ENCODE peak calls at places on chromosomes 16 and 17, in six cellular contexts. One of them, this sample, is unnamed.

GRCh38 chr17:68993112-68993511 is 37.9 kb upstream of the ABCA8 start:
- DNase-seq in left lung: no peak
- DNase-seq in right lobe of liver: no peak
- DNase-seq in lung: no peak
- DNase-seq in endothelial cell: no peak
- DNase-seq in mucosa of descending colon: no peak
- DNase-seq in this sample: no peak

GRCh38 chr16:77905356-77905920 is 116.9 kb upstream of the CLEC3A start:
- DNase-seq in mucosa of descending colon: no peak
- DNase-seq in lung: no peak
- DNase-seq in right lobe of liver: no peak
- DNase-seq in left lung: no peak
- DNase-seq in endothelial cell: no peak
- DNase-seq in this sample: no peak

GRCh38 chr17:76872221-76872873 is 4.1 kb downstream of the MGAT5B start:
- DNase-seq in mucosa of descending colon: no peak
- DNase-seq in lung: no peak
- DNase-seq in endothelial cell: no peak
- DNase-seq in left lung: no peak
- DNase-seq in right lobe of liver: no peak
- DNase-seq in this sample: no peak

GRCh38 chr16:49857423-49858181 is 1.7 kb upstream of the ZNF423 start:
- DNase-seq in lung: peak
- DNase-seq in left lung: peak
- DNase-seq in mucosa of descending colon: peak
- DNase-seq in endothelial cell: peak
- DNase-seq in right lobe of liver: peak
- DNase-seq in this sample: no peak

GRCh38 chr17:82737981-82738877 is 2.8 kb downstream of the FN3K start:
- DNase-seq in lung: peak
- DNase-seq in endothelial cell: no peak
- DNase-seq in left lung: peak
- DNase-seq in right lobe of liver: peak
- DNase-seq in mucosa of descending colon: peak
- DNase-seq in this sample: no peak

GRCh38 chr17:82922646-82923045 is 82.8 kb upstream of the ZNF750 start:
- DNase-seq in lung: no peak
- DNase-seq in right lobe of liver: peak
- DNase-seq in endothelial cell: no peak
- DNase-seq in mucosa of descending colon: peak
- DNase-seq in left lung: peak
- DNase-seq in this sample: no peak

GRCh38 chr16:19858006-19858653 is 26.5 kb downstream of the GPRC5B start:
- DNase-seq in mucosa of descending colon: no peak
- DNase-seq in left lung: no peak
- DNase-seq in endothelial cell: no peak
- DNase-seq in lung: no peak
- DNase-seq in right lobe of liver: no peak
- DNase-seq in this sample: no peak

GRCh38 chr16:87681990-87682570 is 79.8 kb downstream of the JPH3 start:
- DNase-seq in mucosa of descending colon: no peak
- DNase-seq in right lobe of liver: no peak
- DNase-seq in left lung: no peak
- DNase-seq in endothelial cell: no peak
- DNase-seq in lung: no peak
- DNase-seq in this sample: no peak

GRCh38 chr16:31404353-31405064 is 11.4 kb downstream of the ITGAD start:
- DNase-seq in right lobe of liver: no peak
- DNase-seq in endothelial cell: no peak
- DNase-seq in mucosa of descending colon: no peak
- DNase-seq in lung: no peak
- DNase-seq in left lung: no peak
- DNase-seq in this sample: no peak

GRCh38 chr17:82105882-82106696 is 8.1 kb upstream of the FASN start:
- DNase-seq in lung: peak
- DNase-seq in endothelial cell: peak
- DNase-seq in mucosa of descending colon: peak
- DNase-seq in left lung: peak
- DNase-seq in right lobe of liver: peak
- DNase-seq in this sample: no peak

GRCh38 chr16:4263504-4264436 is 9.1 kb downstream of the TFAP4 start:
- DNase-seq in endothelial cell: peak
- DNase-seq in mucosa of descending colon: peak
- DNase-seq in left lung: peak
- DNase-seq in right lobe of liver: peak
- DNase-seq in lung: peak
- DNase-seq in this sample: peak

GRCh38 chr17:83116311-83116771 is 36.9 kb downstream of the METRNL start:
- DNase-seq in right lobe of liver: no peak
- DNase-seq in endothelial cell: no peak
- DNase-seq in left lung: peak
- DNase-seq in mucosa of descending colon: peak
- DNase-seq in lung: no peak
- DNase-seq in this sample: no peak

GRCh38 chr16:87207509-87207908 is 109.7 kb downstream of the C16orf95 start:
- DNase-seq in right lobe of liver: no peak
- DNase-seq in mucosa of descending colon: no peak
- DNase-seq in lung: no peak
- DNase-seq in left lung: no peak
- DNase-seq in endothelial cell: no peak
- DNase-seq in this sample: no peak

GRCh38 chr16:64035337-64035736 is 1086.5 kb downstream of the CDH11 start:
- DNase-seq in endothelial cell: no peak
- DNase-seq in lung: no peak
- DNase-seq in right lobe of liver: no peak
- DNase-seq in left lung: no peak
- DNase-seq in mucosa of descending colon: no peak
- DNase-seq in this sample: no peak

GRCh38 chr17:81512560-81512983 is at the start of gene ACTG1:
- DNase-seq in endothelial cell: peak
- DNase-seq in right lobe of liver: peak
- DNase-seq in mucosa of descending colon: peak
- DNase-seq in left lung: peak
- DNase-seq in lung: peak
- DNase-seq in this sample: peak

GRCh38 chr17:2040942-2041560 is 771 bp upstream of the OVCA2 start:
- DNase-seq in right lobe of liver: no peak
- DNase-seq in mucosa of descending colon: no peak
- DNase-seq in endothelial cell: no peak
- DNase-seq in left lung: no peak
- DNase-seq in lung: no peak
- DNase-seq in this sample: no peak

GRCh38 chr16:30131869-30132475 is 9.0 kb upstream of the MAPK3 start:
- DNase-seq in mucosa of descending colon: no peak
- DNase-seq in endothelial cell: no peak
- DNase-seq in left lung: no peak
- DNase-seq in right lobe of liver: no peak
- DNase-seq in lung: no peak
- DNase-seq in this sample: no peak

GRCh38 chr17:82449883-82450356 is 632 bp downstream of the CYBC1 start:
- DNase-seq in endothelial cell: no peak
- DNase-seq in lung: no peak
- DNase-seq in right lobe of liver: no peak
- DNase-seq in mucosa of descending colon: peak
- DNase-seq in left lung: no peak
- DNase-seq in this sample: no peak

GRCh38 chr17:28093999-28094716 is 51.7 kb downstream of the NLK start:
- DNase-seq in endothelial cell: no peak
- DNase-seq in lung: no peak
- DNase-seq in left lung: no peak
- DNase-seq in mucosa of descending colon: no peak
- DNase-seq in right lobe of liver: no peak
- DNase-seq in this sample: no peak

GRCh38 chr16:22388101-22388644 is 13.8 kb upstream of the CDR2 start:
- DNase-seq in right lobe of liver: no peak
- DNase-seq in mucosa of descending colon: no peak
- DNase-seq in left lung: no peak
- DNase-seq in endothelial cell: no peak
- DNase-seq in lung: no peak
- DNase-seq in this sample: no peak

GRCh38 chr17:69608114-69608513 is 193.6 kb downstream of the MAP2K6 start:
- DNase-seq in right lobe of liver: no peak
- DNase-seq in left lung: no peak
- DNase-seq in endothelial cell: no peak
- DNase-seq in lung: no peak
- DNase-seq in mucosa of descending colon: no peak
- DNase-seq in this sample: no peak

GRCh38 chr17:6548034-6548433 is 8.3 kb downstream of the PITPNM3 start:
- DNase-seq in mucosa of descending colon: no peak
- DNase-seq in endothelial cell: no peak
- DNase-seq in right lobe of liver: no peak
- DNase-seq in left lung: peak
- DNase-seq in lung: no peak
- DNase-seq in this sample: no peak

GRCh38 chr17:6551356-6551755 is 5.0 kb downstream of the PITPNM3 start:
- DNase-seq in lung: no peak
- DNase-seq in left lung: no peak
- DNase-seq in endothelial cell: no peak
- DNase-seq in right lobe of liver: no peak
- DNase-seq in mucosa of descending colon: no peak
- DNase-seq in this sample: no peak

GRCh38 chr17:6548578-6549330 is 7.6 kb downstream of the PITPNM3 start:
- DNase-seq in mucosa of descending colon: no peak
- DNase-seq in lung: no peak
- DNase-seq in left lung: peak
- DNase-seq in endothelial cell: no peak
- DNase-seq in right lobe of liver: no peak
- DNase-seq in this sample: no peak

GRCh38 chr17:6547336-6547735 is 9.0 kb downstream of the PITPNM3 start:
- DNase-seq in endothelial cell: no peak
- DNase-seq in mucosa of descending colon: no peak
- DNase-seq in left lung: no peak
- DNase-seq in right lobe of liver: no peak
- DNase-seq in lung: no peak
- DNase-seq in this sample: no peak

DNA sequence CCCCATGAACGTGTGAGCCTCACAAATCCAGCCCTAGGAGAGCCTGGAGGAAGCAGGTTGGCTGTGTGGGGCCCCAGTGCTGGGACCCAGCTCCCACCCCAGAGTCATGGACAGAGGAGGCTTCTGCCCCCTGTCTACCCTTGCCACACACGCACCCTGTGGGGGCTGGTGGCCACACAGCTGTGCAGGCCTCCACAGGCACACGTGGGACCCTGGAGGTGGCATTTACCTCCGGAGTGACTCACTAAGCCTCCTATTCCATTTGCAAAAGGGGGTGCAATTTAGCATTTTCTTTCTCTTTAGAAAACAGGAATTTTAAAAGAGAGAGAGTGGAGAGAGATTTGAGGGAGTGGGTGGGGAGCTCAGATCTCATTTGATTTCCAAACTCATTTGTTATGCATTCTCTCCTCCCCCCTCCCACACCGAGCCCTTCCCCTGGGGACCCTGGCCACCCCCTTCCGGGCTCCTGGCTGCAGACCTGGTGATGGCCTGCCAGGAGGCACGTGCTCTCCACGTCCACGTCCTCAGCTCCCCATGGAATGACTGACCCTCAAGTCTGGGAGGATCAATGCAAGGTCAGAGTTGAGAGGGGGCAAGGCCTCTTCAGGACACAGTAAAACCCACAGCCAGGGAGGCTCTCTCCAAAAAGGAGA is 6.8 kb downstream of the PITPNM3 start:
- DNase-seq in left lung: peak
- DNase-seq in mucosa of descending colon: no peak
- DNase-seq in right lobe of liver: no peak
- DNase-seq in lung: no peak
- DNase-seq in endothelial cell: no peak
- DNase-seq in this sample: no peak
- TF ChIP-seq CTCF in left lung: no peak
- TF ChIP-seq CTCF in mucosa of descending colon: no peak
- TF ChIP-seq CTCF in right lobe of liver: no peak
- TF ChIP-seq CTCF in lung: no peak
- TF ChIP-seq CTCF in endothelial cell: no peak
- TF ChIP-seq CTCF in this sample: no peak

GRCh38 chr17:66308856-66309255 is 6.4 kb downstream of the PRKCA start:
- DNase-seq in left lung: no peak
- DNase-seq in mucosa of descending colon: no peak
- DNase-seq in lung: no peak
- DNase-seq in endothelial cell: no peak
- DNase-seq in right lobe of liver: no peak
- DNase-seq in this sample: no peak

GRCh38 chr17:66309793-66310192 is 7.4 kb downstream of the PRKCA start:
- DNase-seq in right lobe of liver: no peak
- DNase-seq in endothelial cell: no peak
- DNase-seq in lung: no peak
- DNase-seq in left lung: no peak
- DNase-seq in mucosa of descending colon: no peak
- DNase-seq in this sample: no peak

GRCh38 chr17:66312912-66313311 is 10.5 kb downstream of the PRKCA start:
- DNase-seq in right lobe of liver: no peak
- DNase-seq in endothelial cell: no peak
- DNase-seq in lung: no peak
- DNase-seq in left lung: no peak
- DNase-seq in mucosa of descending colon: no peak
- DNase-seq in this sample: no peak

GRCh38 chr17:66313325-66313724 is 10.9 kb downstream of the PRKCA start:
- DNase-seq in mucosa of descending colon: no peak
- DNase-seq in endothelial cell: no peak
- DNase-seq in left lung: no peak
- DNase-seq in lung: no peak
- DNase-seq in right lobe of liver: no peak
- DNase-seq in this sample: no peak

DNA sequence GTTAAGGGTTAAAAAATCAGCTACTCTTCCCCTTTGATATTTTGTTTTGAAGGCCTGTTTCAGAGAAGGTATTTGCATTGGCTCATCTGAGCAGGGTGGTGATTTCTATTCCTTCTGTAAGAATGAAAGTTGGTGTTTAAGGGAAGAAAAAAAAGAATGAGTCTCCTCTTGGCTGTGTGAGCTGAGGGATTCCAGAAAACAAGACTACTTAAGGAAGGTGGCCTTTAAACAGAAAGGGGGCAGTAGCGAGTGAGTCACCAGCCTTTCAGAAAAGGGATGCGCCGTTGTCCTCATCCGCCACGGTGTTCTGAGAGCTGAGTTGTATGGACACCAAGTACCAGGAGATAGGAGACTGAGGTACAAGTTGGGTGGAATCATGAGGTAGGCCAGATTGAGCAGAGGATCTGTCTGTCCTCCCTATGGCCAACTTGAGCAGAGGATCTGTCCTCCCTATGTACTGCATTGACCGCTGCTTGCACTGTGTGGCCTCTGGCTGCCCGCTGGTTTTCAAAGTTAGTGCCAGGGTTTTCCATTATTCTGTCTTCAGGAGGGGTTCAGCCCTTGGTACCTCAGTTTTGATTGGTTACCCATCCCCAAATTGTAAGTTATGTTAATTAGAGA is 8.2 kb downstream of the PRKCA start:
- DNase-seq in lung: no peak
- DNase-seq in left lung: no peak
- DNase-seq in endothelial cell: no peak
- DNase-seq in mucosa of descending colon: no peak
- DNase-seq in right lobe of liver: no peak
- DNase-seq in this sample: no peak
- TF ChIP-seq CTCF in lung: no peak
- TF ChIP-seq CTCF in left lung: no peak
- TF ChIP-seq CTCF in endothelial cell: peak
- TF ChIP-seq CTCF in mucosa of descending colon: no peak
- TF ChIP-seq CTCF in right lobe of liver: no peak
- TF ChIP-seq CTCF in this sample: no peak

GRCh38 chr17:41406205-41406604 is 8.8 kb upstream of the KRT31 start:
- DNase-seq in endothelial cell: no peak
- DNase-seq in right lobe of liver: no peak
- DNase-seq in lung: no peak
- DNase-seq in left lung: no peak
- DNase-seq in mucosa of descending colon: no peak
- DNase-seq in this sample: no peak
- TF ChIP-seq CTCF in endothelial cell: no peak
- TF ChIP-seq CTCF in right lobe of liver: no peak
- TF ChIP-seq CTCF in lung: no peak
- TF ChIP-seq CTCF in left lung: no peak
- TF ChIP-seq CTCF in mucosa of descending colon: no peak
- TF ChIP-seq CTCF in this sample: no peak

GRCh38 chr16:52618753-52619497 is 72.0 kb upstream of the TOX3 start:
- DNase-seq in mucosa of descending colon: no peak
- DNase-seq in endothelial cell: no peak
- DNase-seq in lung: no peak
- DNase-seq in right lobe of liver: no peak
- DNase-seq in left lung: no peak
- DNase-seq in this sample: no peak
- TF ChIP-seq CTCF in mucosa of descending colon: no peak
- TF ChIP-seq CTCF in endothelial cell: no peak
- TF ChIP-seq CTCF in lung: no peak
- TF ChIP-seq CTCF in right lobe of liver: no peak
- TF ChIP-seq CTCF in left lung: no peak
- TF ChIP-seq CTCF in this sample: no peak

This sample was measured in gastrocnemius medialis.